ENCODE peak calls at places on chromosome 2, in ten cellular contexts. One of them, this sample, is unnamed.

GRCh38 chr2:46299365-46300263 is 2.4 kb downstream of the EPAS1 start:
- DNase-seq in esophagus muscularis mucosa: no peak
- DNase-seq in tibial nerve: peak; percentile 31
- DNase-seq in K562: peak; percentile 23
- DNase-seq in sigmoid colon: peak; percentile 88
- DNase-seq in transverse colon: peak; percentile 77
- DNase-seq in A549: peak; percentile 62
- DNase-seq in stomach: peak; percentile 75
- DNase-seq in HepG2: peak; percentile 58
- DNase-seq in upper lobe of left lung: peak; percentile 86
- DNase-seq in this sample: peak; percentile 88

GRCh38 chr2:72980535-72981217 is 63.4 kb downstream of the EMX1 start:
- DNase-seq in esophagus muscularis mucosa: no peak
- DNase-seq in A549: no peak
- DNase-seq in transverse colon: no peak
- DNase-seq in stomach: no peak
- DNase-seq in upper lobe of left lung: no peak
- DNase-seq in K562: no peak
- DNase-seq in sigmoid colon: no peak
- DNase-seq in tibial nerve: no peak
- DNase-seq in HepG2: no peak
- DNase-seq in this sample: no peak

GRCh38 chr2:177254433-177255226 is 9.9 kb downstream of the NFE2L2 start:
- DNase-seq in esophagus muscularis mucosa: no peak
- DNase-seq in transverse colon: peak; percentile 88
- DNase-seq in stomach: peak; percentile 67
- DNase-seq in K562: peak; percentile 69
- DNase-seq in sigmoid colon: peak; percentile 67
- DNase-seq in tibial nerve: no peak
- DNase-seq in HepG2: peak; percentile 76
- DNase-seq in upper lobe of left lung: peak; percentile 54
- DNase-seq in A549: no peak
- DNase-seq in this sample: no peak

GRCh38 chr2:196482119-196483065 is 157.1 kb upstream of the CCDC150 start:
- DNase-seq in esophagus muscularis mucosa: no peak
- DNase-seq in upper lobe of left lung: no peak
- DNase-seq in sigmoid colon: no peak
- DNase-seq in A549: no peak
- DNase-seq in stomach: no peak
- DNase-seq in tibial nerve: no peak
- DNase-seq in K562: no peak
- DNase-seq in HepG2: no peak
- DNase-seq in transverse colon: no peak
- DNase-seq in this sample: no peak

GRCh38 chr2:172350844-172351480 is 76.4 kb upstream of the ITGA6 start:
- DNase-seq in esophagus muscularis mucosa: no peak
- DNase-seq in HepG2: no peak
- DNase-seq in transverse colon: no peak
- DNase-seq in K562: no peak
- DNase-seq in tibial nerve: no peak
- DNase-seq in sigmoid colon: no peak
- DNase-seq in stomach: peak; percentile 94
- DNase-seq in upper lobe of left lung: peak; percentile 74
- DNase-seq in A549: no peak
- DNase-seq in this sample: no peak

GRCh38 chr2:60070851-60071250 is 482.6 kb downstream of the BCL11A start:
- DNase-seq in tibial nerve: no peak
- DNase-seq in K562: no peak
- DNase-seq in stomach: no peak
- DNase-seq in esophagus muscularis mucosa: no peak
- DNase-seq in HepG2: no peak
- DNase-seq in A549: no peak
- DNase-seq in sigmoid colon: no peak
- DNase-seq in upper lobe of left lung: no peak
- DNase-seq in transverse colon: no peak
- DNase-seq in this sample: no peak

GRCh38 chr2:212119591-212119990 is 419.0 kb downstream of the ERBB4 start:
- DNase-seq in esophagus muscularis mucosa: no peak
- DNase-seq in transverse colon: no peak
- DNase-seq in tibial nerve: no peak
- DNase-seq in A549: no peak
- DNase-seq in stomach: no peak
- DNase-seq in HepG2: no peak
- DNase-seq in sigmoid colon: no peak
- DNase-seq in K562: no peak
- DNase-seq in upper lobe of left lung: no peak
- DNase-seq in this sample: no peak

GRCh38 chr2:54597153-54597827 is 126.2 kb upstream of the EML6 start:
- DNase-seq in K562: no peak
- DNase-seq in A549: no peak
- DNase-seq in transverse colon: peak; percentile 68
- DNase-seq in HepG2: no peak
- DNase-seq in upper lobe of left lung: no peak
- DNase-seq in tibial nerve: no peak
- DNase-seq in stomach: peak; percentile 67
- DNase-seq in sigmoid colon: peak; percentile 90
- DNase-seq in esophagus muscularis mucosa: no peak
- DNase-seq in this sample: no peak

GRCh38 chr2:38093503-38093902 is 17.6 kb upstream of the CYP1B1 start:
- DNase-seq in stomach: no peak
- DNase-seq in K562: no peak
- DNase-seq in tibial nerve: no peak
- DNase-seq in HepG2: no peak
- DNase-seq in upper lobe of left lung: no peak
- DNase-seq in sigmoid colon: no peak
- DNase-seq in A549: no peak
- DNase-seq in esophagus muscularis mucosa: no peak
- DNase-seq in transverse colon: no peak
- DNase-seq in this sample: no peak

GRCh38 chr2:10398496-10398895 is 49.6 kb downstream of the ODC1 start:
- DNase-seq in sigmoid colon: peak; percentile 78
- DNase-seq in A549: no peak
- DNase-seq in esophagus muscularis mucosa: no peak
- DNase-seq in HepG2: no peak
- DNase-seq in upper lobe of left lung: peak; percentile 75
- DNase-seq in stomach: peak; percentile 62
- DNase-seq in transverse colon: peak; percentile 77
- DNase-seq in K562: no peak
- DNase-seq in tibial nerve: no peak
- DNase-seq in this sample: no peak

GRCh38 chr2:10400978-10401951 is 46.9 kb downstream of the ODC1 start:
- DNase-seq in K562: no peak
- DNase-seq in transverse colon: peak; percentile 51
- DNase-seq in tibial nerve: no peak
- DNase-seq in esophagus muscularis mucosa: no peak
- DNase-seq in stomach: peak; percentile 48
- DNase-seq in HepG2: peak; percentile 87
- DNase-seq in A549: no peak
- DNase-seq in upper lobe of left lung: no peak
- DNase-seq in sigmoid colon: no peak
- DNase-seq in this sample: no peak

GRCh38 chr2:10399358-10399757 is 48.8 kb downstream of the ODC1 start:
- DNase-seq in stomach: no peak
- DNase-seq in HepG2: no peak
- DNase-seq in A549: no peak
- DNase-seq in upper lobe of left lung: no peak
- DNase-seq in sigmoid colon: no peak
- DNase-seq in K562: no peak
- DNase-seq in transverse colon: no peak
- DNase-seq in tibial nerve: no peak
- DNase-seq in esophagus muscularis mucosa: no peak
- DNase-seq in this sample: no peak

GRCh38 chr2:10400002-10400401 is 48.1 kb downstream of the ODC1 start:
- DNase-seq in K562: no peak
- DNase-seq in esophagus muscularis mucosa: no peak
- DNase-seq in sigmoid colon: no peak
- DNase-seq in transverse colon: no peak
- DNase-seq in HepG2: no peak
- DNase-seq in stomach: no peak
- DNase-seq in A549: no peak
- DNase-seq in tibial nerve: no peak
- DNase-seq in upper lobe of left lung: no peak
- DNase-seq in this sample: no peak

DNA sequence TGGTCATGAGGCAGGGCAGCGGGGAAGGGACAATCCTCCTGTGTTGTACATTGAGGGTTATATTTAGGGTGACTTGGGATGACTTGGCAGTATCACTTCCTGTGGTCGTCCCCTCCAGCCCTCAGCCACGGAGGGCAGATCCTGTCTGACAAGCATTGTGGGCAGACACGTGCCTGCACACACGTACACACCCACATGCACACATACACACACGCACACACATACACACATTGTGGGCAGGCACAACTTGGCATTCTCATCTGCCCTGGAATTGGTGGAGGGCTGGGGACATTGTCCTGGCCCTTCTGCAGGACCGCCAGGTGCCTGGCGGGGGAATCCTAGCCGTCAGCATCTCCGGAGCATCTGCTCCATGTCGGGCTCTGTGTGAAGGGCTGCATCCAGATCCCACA is 47.6 kb downstream of the ODC1 start:
- DNase-seq in sigmoid colon: peak; percentile 79
- DNase-seq in esophagus muscularis mucosa: no peak
- DNase-seq in A549: no peak
- DNase-seq in HepG2: no peak
- DNase-seq in transverse colon: peak; percentile 33
- DNase-seq in upper lobe of left lung: peak; percentile 77
- DNase-seq in tibial nerve: peak; percentile 28
- DNase-seq in stomach: no peak
- DNase-seq in K562: no peak
- DNase-seq in this sample: no peak
- H3K4me1 ChIP-seq in sigmoid colon: no peaks in the 10 kb centered on the region
- H3K4me1 ChIP-seq in esophagus muscularis mucosa: peaks cover 55% of the 10 kb centered on the region
- H3K4me1 ChIP-seq in A549: peaks cover 62% of the 10 kb centered on the region
- H3K4me1 ChIP-seq in HepG2: peaks cover 34% of the 10 kb centered on the region
- H3K4me1 ChIP-seq in transverse colon: peaks cover 23% of the 10 kb centered on the region
- H3K4me1 ChIP-seq in upper lobe of left lung: peaks cover 90% of the 10 kb centered on the region
- H3K4me1 ChIP-seq in tibial nerve: peaks cover 26% of the 10 kb centered on the region
- H3K4me1 ChIP-seq in stomach: peaks cover 70% of the 10 kb centered on the region
- H3K4me1 ChIP-seq in K562: peaks cover 5% of the 10 kb centered on the region
- H3K4me1 ChIP-seq in this sample: peaks cover 62% of the 10 kb centered on the region

GRCh38 chr2:67599561-67599960 is 202.4 kb downstream of the ETAA1 start:
- DNase-seq in K562: no peak
- DNase-seq in A549: no peak
- DNase-seq in stomach: no peak
- DNase-seq in HepG2: no peak
- DNase-seq in tibial nerve: no peak
- DNase-seq in transverse colon: no peak
- DNase-seq in upper lobe of left lung: no peak
- DNase-seq in esophagus muscularis mucosa: no peak
- DNase-seq in sigmoid colon: no peak
- DNase-seq in this sample: no peak
- TF ChIP-seq EP300 in K562: no peak
- TF ChIP-seq EP300 in A549: no peak
- TF ChIP-seq EP300 in stomach: no peak
- TF ChIP-seq EP300 in HepG2: no peak
- TF ChIP-seq EP300 in tibial nerve: no peak
- TF ChIP-seq EP300 in transverse colon: no peak
- TF ChIP-seq EP300 in upper lobe of left lung: no peak
- TF ChIP-seq EP300 in esophagus muscularis mucosa: no peak
- TF ChIP-seq EP300 in sigmoid colon: no peak
- TF ChIP-seq EP300 in this sample: no peak

GRCh38 chr2:86393521-86394490 is 47.4 kb upstream of the KDM3A start:
- DNase-seq in esophagus muscularis mucosa: peak; percentile 55
- DNase-seq in sigmoid colon: no peak
- DNase-seq in HepG2: no peak
- DNase-seq in K562: no peak
- DNase-seq in upper lobe of left lung: peak; percentile 54
- DNase-seq in A549: no peak
- DNase-seq in stomach: peak; percentile 42
- DNase-seq in transverse colon: peak; percentile 29
- DNase-seq in tibial nerve: no peak
- DNase-seq in this sample: no peak

GRCh38 chr2:86398500-86398899 is 42.7 kb upstream of the KDM3A start:
- DNase-seq in K562: no peak
- DNase-seq in stomach: no peak
- DNase-seq in sigmoid colon: no peak
- DNase-seq in A549: no peak
- DNase-seq in HepG2: no peak
- DNase-seq in tibial nerve: no peak
- DNase-seq in upper lobe of left lung: no peak
- DNase-seq in esophagus muscularis mucosa: no peak
- DNase-seq in transverse colon: no peak
- DNase-seq in this sample: no peak

GRCh38 chr2:86397989-86398388 is 43.2 kb upstream of the KDM3A start:
- DNase-seq in upper lobe of left lung: no peak
- DNase-seq in A549: no peak
- DNase-seq in stomach: no peak
- DNase-seq in tibial nerve: no peak
- DNase-seq in HepG2: no peak
- DNase-seq in sigmoid colon: no peak
- DNase-seq in transverse colon: no peak
- DNase-seq in esophagus muscularis mucosa: peak; percentile 42
- DNase-seq in K562: peak; percentile 40
- DNase-seq in this sample: no peak

GRCh38 chr2:86398911-86399474 is 42.2 kb upstream of the KDM3A start:
- DNase-seq in tibial nerve: no peak
- DNase-seq in sigmoid colon: no peak
- DNase-seq in A549: no peak
- DNase-seq in HepG2: no peak
- DNase-seq in upper lobe of left lung: no peak
- DNase-seq in stomach: no peak
- DNase-seq in transverse colon: no peak
- DNase-seq in esophagus muscularis mucosa: no peak
- DNase-seq in K562: no peak
- DNase-seq in this sample: no peak

GRCh38 chr2:86396304-86396785 is 44.8 kb upstream of the KDM3A start:
- DNase-seq in tibial nerve: no peak
- DNase-seq in upper lobe of left lung: peak; percentile 50
- DNase-seq in K562: peak; percentile 24
- DNase-seq in HepG2: peak; percentile 51
- DNase-seq in sigmoid colon: no peak
- DNase-seq in transverse colon: peak; percentile 24
- DNase-seq in esophagus muscularis mucosa: peak; percentile 50
- DNase-seq in A549: peak; percentile 38
- DNase-seq in stomach: peak; percentile 55
- DNase-seq in this sample: no peak
- TF ChIP-seq CTCF in tibial nerve: peak; percentile 25
- TF ChIP-seq CTCF in upper lobe of left lung: no peak
- TF ChIP-seq CTCF in K562: peak; percentile 76
- TF ChIP-seq CTCF in HepG2: peak; percentile 87
- TF ChIP-seq CTCF in sigmoid colon: peak; percentile 22
- TF ChIP-seq CTCF in transverse colon: no peak
- TF ChIP-seq CTCF in esophagus muscularis mucosa: peak; percentile 48
- TF ChIP-seq CTCF in A549: peak; percentile 55
- TF ChIP-seq CTCF in stomach: peak; percentile 40
- TF ChIP-seq CTCF in this sample: no peak

DNA sequence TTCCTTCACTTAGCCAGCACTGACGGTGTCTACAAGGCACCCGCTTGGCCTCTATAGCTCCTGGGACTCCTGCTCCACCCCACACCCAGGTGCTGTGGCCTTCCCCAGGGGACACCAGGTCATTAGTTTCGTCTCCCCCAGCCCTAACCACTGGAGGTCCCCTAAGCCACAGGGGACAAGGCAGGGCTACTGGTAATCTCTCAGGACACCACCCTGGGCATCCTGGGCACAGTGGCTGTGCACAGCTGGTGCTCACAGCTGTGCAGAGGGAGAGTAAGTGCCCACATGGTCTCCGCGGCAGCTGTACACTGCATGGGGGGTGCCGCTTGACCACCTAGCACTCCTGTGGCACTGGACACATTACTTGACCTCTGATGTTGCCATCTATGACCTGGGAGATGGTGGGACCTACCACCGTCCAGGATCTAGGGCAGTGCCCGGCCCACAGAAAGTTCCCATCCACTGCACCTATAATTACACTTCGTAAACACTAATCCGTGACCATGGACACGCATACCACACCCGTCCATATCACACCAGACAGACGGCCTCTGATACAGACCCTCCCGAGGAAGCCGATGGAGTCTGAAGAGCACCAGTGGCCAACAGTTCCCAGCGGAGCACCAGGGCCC is 133.9 kb downstream of the HDAC4 start:
- DNase-seq in upper lobe of left lung: no peak
- DNase-seq in A549: no peak
- DNase-seq in stomach: peak; percentile 22
- DNase-seq in HepG2: no peak
- DNase-seq in sigmoid colon: peak; percentile 64
- DNase-seq in K562: no peak
- DNase-seq in transverse colon: peak; percentile 32
- DNase-seq in tibial nerve: no peak
- DNase-seq in esophagus muscularis mucosa: no peak
- DNase-seq in this sample: peak; percentile 69
- H3K4me1 ChIP-seq in upper lobe of left lung: peaks cover 69% of the 10 kb centered on the region
- H3K4me1 ChIP-seq in A549: peaks cover 63% of the 10 kb centered on the region
- H3K4me1 ChIP-seq in stomach: peaks cover 76% of the 10 kb centered on the region
- H3K4me1 ChIP-seq in HepG2: peaks cover 47% of the 10 kb centered on the region
- H3K4me1 ChIP-seq in sigmoid colon: no peaks in the 10 kb centered on the region
- H3K4me1 ChIP-seq in K562: peaks cover 22% of the 10 kb centered on the region
- H3K4me1 ChIP-seq in transverse colon: peaks cover 69% of the 10 kb centered on the region
- H3K4me1 ChIP-seq in tibial nerve: peaks cover 66% of the 10 kb centered on the region
- H3K4me1 ChIP-seq in esophagus muscularis mucosa: peaks cover 100% of the 10 kb centered on the region
- H3K4me1 ChIP-seq in this sample: peaks cover 61% of the 10 kb centered on the region

This sample was measured in suprapubic skin.